ENCODE peak calls at places on chromosomes 12 and 14, in eight cellular contexts. X, T, F, P, G, E, N and Z are unnamed samples.

GRCh38 chr12:19530631-19531020 is 91.3 kb downstream of the AEBP2 start:
- DNase-seq in P (no peak), N (peak), G (peak), X (no peak), F (no peak), E (no peak), T (no peak), Z (no peak)

GRCh38 chr14:97887690-97888089 is 1090.5 kb downstream of the VRK1 start:
- DNase-seq in E (no peak), G (no peak), N (no peak), P (no peak), X (no peak), T (no peak), F (no peak), Z (no peak)

GRCh38 chr12:117030187-117030896 is 68.9 kb downstream of the TESC start:
- DNase-seq in E (no peak), N (no peak), T (no peak), X (no peak), P (no peak), G (no peak), F (peak), Z (no peak)

GRCh38 chr12:120364487-120364886 is 4.5 kb downstream of the MSI1 start:
- DNase-seq in F (no peak), E (no peak), X (no peak), T (no peak), P (no peak), G (no peak), N (no peak), Z (no peak)

GRCh38 chr14:58864751-58865519 is 227.2 kb downstream of the DACT1 start:
- DNase-seq in T (no peak), E (peak), G (peak), F (no peak), X (no peak), P (no peak), N (peak), Z (no peak)

GRCh38 chr12:118098911-118099671 is 4.7 kb downstream of the VSIG10 start:
- DNase-seq in N (no peak), G (no peak), T (peak), E (no peak), X (no peak), F (no peak), P (no peak), Z (no peak)

GRCh38 chr12:78146365-78146772 is 315.7 kb downstream of the NAV3 start:
- DNase-seq in N (peak), E (no peak), P (no peak), G (peak), X (no peak), T (no peak), F (no peak), Z (peak)

GRCh38 chr12:64088431-64089349 is 133.4 kb downstream of the KICS2 start:
- DNase-seq in N (peak), T (peak), E (peak), G (peak), P (no peak), X (no peak), F (no peak), Z (peak)

GRCh38 chr14:103535081-103535890 is 6.3 kb downstream of the TRMT61A start:
- DNase-seq in N (no peak), P (peak), G (no peak), E (no peak), F (no peak), X (peak), T (no peak), Z (no peak)

GRCh38 chr14:20757963-20758362 is 10.2 kb upstream of the EDDM3B start:
- DNase-seq in N (no peak), P (no peak), G (no peak), T (no peak), E (no peak), F (no peak), X (no peak), Z (peak)

GRCh38 chr14:27002179-27002578 is 404.3 kb upstream of the NOVA1 start:
- DNase-seq in E (no peak), P (no peak), T (no peak), G (no peak), F (no peak), X (no peak), N (no peak), Z (no peak)

GRCh38 chr14:70027785-70028428 is 148.7 kb downstream of the SMOC1 start:
- DNase-seq in P (peak), X (peak), G (peak), E (no peak), F (peak), T (peak), N (peak), Z (peak)

GRCh38 chr12:56998981-56999380 is 7.4 kb downstream of the ZBTB39 start:
- DNase-seq in T (no peak), N (no peak), P (no peak), X (no peak), G (no peak), E (no peak), F (no peak), Z (peak)

GRCh38 chr12:97404549-97404948 is 58.1 kb upstream of the RMST start:
- DNase-seq in N (peak), P (no peak), T (peak), E (peak), X (no peak), F (peak), G (peak), Z (peak)

GRCh38 chr12:45543887-45544286 is 185.6 kb upstream of the ARID2 start:
- DNase-seq in F (no peak), E (peak), X (no peak), P (no peak), T (peak), G (peak), N (peak), Z (peak)

GRCh38 chr14:42687421-42687820 is 1080.7 kb downstream of the LRFN5 start:
- DNase-seq in G (no peak), F (no peak), E (no peak), X (no peak), N (no peak), T (no peak), P (no peak), Z (no peak)

GRCh38 chr14:100708349-100709217 is 18.1 kb upstream of the DLK1 start:
- DNase-seq in P (peak), X (peak), N (peak), E (no peak), T (peak), G (peak), F (no peak), Z (no peak)
- H3K4me3 ChIP-seq in P (no peak), X (peak), N (no peak), E (no peak), T (no peak), G (no peak), F (no peak), Z (no peak)

GRCh38 chr12:49230810-49231209 is 34.1 kb upstream of the TUBA1C start:
- DNase-seq in N (no peak), P (no peak), G (no peak), T (no peak), F (no peak), X (no peak), E (no peak), Z (no peak)

GRCh38 chr12:49231881-49232650 is 32.8 kb upstream of the TUBA1C start:
- DNase-seq in P (no peak), N (peak), F (no peak), G (peak), T (no peak), E (no peak), X (no peak), Z (no peak)

GRCh38 chr12:49233842-49234526 is 30.9 kb upstream of the TUBA1C start:
- DNase-seq in X (peak), E (no peak), F (peak), G (no peak), T (no peak), N (no peak), P (peak), Z (peak)

GRCh38 chr12:49230176-49230575 is 34.7 kb upstream of the TUBA1C start:
- DNase-seq in F (no peak), X (no peak), T (no peak), N (no peak), G (no peak), E (no peak), P (no peak), Z (no peak)

DNA sequence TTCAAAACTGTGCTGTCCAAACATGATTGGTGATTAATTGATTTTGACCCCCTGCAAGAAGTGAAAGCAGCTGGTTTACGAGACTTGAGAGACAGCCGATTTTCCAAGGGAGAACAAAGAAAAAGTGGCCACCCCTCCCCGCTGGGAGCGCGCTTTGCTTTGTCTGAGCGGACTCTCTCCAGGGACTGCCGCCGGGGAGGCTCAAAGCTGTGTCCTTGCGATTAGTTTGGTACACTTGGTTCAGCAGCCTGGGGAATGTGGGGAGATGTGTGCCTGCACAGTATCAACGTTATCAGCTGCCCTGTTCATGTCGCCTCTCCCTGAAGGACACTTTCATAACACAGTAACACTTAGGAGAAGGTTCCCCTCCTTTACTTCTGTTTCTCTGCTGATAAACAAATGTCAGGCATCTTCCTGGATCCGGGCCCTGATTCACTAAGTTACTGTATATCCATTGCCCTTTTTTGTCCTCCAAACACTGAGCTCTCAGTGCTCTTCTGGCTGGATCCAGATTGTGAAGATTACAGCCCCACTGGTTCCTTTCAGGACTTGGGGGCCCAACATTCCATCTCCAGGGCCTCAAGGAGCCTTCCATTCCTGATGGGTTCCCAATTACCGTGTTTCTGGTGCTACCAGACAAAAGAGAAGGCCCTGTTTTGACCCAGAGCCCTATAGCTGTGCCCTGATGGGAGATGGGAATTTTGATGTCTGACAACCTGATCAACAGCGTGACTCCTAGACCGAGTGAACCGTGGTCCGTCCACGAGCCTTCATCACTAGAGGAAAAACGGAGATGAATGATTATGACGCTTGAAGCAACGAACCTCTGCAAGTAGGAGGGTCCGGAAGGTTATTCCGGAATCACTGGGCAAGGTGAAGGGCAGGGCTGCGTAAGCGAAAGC is 31.7 kb upstream of the TUBA1C start:
- DNase-seq in G (peak), P (peak), T (no peak), F (peak), N (peak), E (no peak), X (peak), Z (no peak)
- TF ChIP-seq CTCF in G (peak), P (peak), T (no peak), F (peak), N (peak), E (no peak), X (no peak), Z (no peak)

GRCh38 chr12:130983328-130984017 is 29.8 kb downstream of the ADGRD1 start:
- DNase-seq in N (no peak), G (no peak), E (no peak), P (no peak), X (no peak), F (no peak), T (no peak), Z (no peak)

GRCh38 chr12:130984183-130985058 is 30.7 kb downstream of the ADGRD1 start:
- DNase-seq in N (no peak), T (no peak), G (no peak), P (no peak), E (no peak), X (no peak), F (no peak), Z (no peak)

GRCh38 chr12:130981156-130981789 is 27.6 kb downstream of the ADGRD1 start:
- DNase-seq in P (no peak), N (no peak), F (no peak), G (no peak), E (no peak), X (no peak), T (no peak), Z (no peak)

GRCh38 chr12:130982565-130983225 is 29.0 kb downstream of the ADGRD1 start:
- DNase-seq in G (no peak), P (no peak), T (no peak), F (no peak), N (no peak), X (no peak), E (no peak), Z (no peak)

GRCh38 chr12:130981947-130982346 is 28.2 kb downstream of the ADGRD1 start:
- DNase-seq in P (no peak), F (no peak), N (no peak), G (no peak), T (no peak), X (no peak), E (no peak), Z (no peak)
- H3K4me3 ChIP-seq in P (no peak), F (no peak), N (no peak), G (no peak), T (no peak), X (no peak), E (no peak), Z (no peak)

GRCh38 chr12:121894633-121895032 is 6.0 kb downstream of the PSMD9 start:
- DNase-seq in X (no peak), N (peak), G (peak), E (no peak), T (no peak), P (no peak), F (no peak), Z (peak)
- TF ChIP-seq CTCF in X (no peak), N (peak), G (peak), E (peak), T (peak), P (peak), F (no peak), Z (no peak)

GRCh38 chr12:12466157-12466556 is 96.5 kb downstream of the DUSP16 start:
- DNase-seq in F (no peak), G (no peak), T (no peak), N (no peak), E (no peak), P (no peak), X (no peak), Z (no peak)

GRCh38 chr12:12468575-12468974 is 94.1 kb downstream of the DUSP16 start:
- DNase-seq in P (no peak), G (no peak), F (no peak), X (no peak), E (no peak), N (no peak), T (no peak), Z (no peak)

GRCh38 chr12:12465522-12465921 is 97.1 kb downstream of the DUSP16 start:
- DNase-seq in G (no peak), P (no peak), X (no peak), E (no peak), N (no peak), T (no peak), F (no peak), Z (no peak)

GRCh38 chr12:12467701-12468218 is 94.9 kb downstream of the DUSP16 start:
- DNase-seq in N (no peak), X (no peak), F (peak), E (no peak), T (no peak), P (no peak), G (peak), Z (no peak)

DNA sequence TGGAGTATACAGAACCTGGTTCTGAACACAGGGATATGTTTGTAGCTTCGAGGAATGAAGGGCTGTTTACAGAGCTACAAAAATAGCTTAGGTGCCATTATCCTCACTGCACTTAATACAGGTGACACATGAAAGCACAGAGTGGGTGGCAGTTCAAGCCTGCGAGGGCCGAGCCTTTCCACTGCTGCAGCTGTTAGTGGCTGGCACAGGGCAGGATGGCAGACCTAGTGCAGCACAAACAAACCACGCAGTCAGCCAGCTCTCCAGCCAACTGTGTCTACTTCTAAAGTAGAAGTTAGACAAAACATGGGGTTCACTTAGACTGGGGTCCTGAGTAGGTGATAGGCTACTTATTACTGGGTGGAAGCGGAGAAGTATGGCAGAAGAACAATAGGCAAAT is 95.4 kb downstream of the DUSP16 start:
- DNase-seq in N (no peak), F (no peak), G (no peak), X (no peak), P (no peak), T (no peak), E (no peak), Z (no peak)
- H3K4me3 ChIP-seq in N (no peak), F (no peak), G (no peak), X (no peak), P (no peak), T (no peak), E (no peak), Z (no peak)

GRCh38 chr12:115456946-115457689 is 773.1 kb upstream of the TBX3 start:
- DNase-seq in X (no peak), F (no peak), N (no peak), P (no peak), T (no peak), G (peak), E (no peak), Z (peak)
- TF ChIP-seq CTCF in X (no peak), F (no peak), N (no peak), P (peak), T (no peak), G (peak), E (no peak), Z (no peak)